ENCODE peak calls at places on chromosomes 3 and 15, in five cellular contexts. Y is heart right ventricle, R is H1, K is left ventricle myocardium inferior, L is vagina. E is an unnamed sample.
A peak's percentile ranks its signal among the peaks of the same experiment; 100 is the strongest.

GRCh38 chr3:12750223-12750622 is 8.8 kb downstream of the TMEM40 start:
- DNase-seq in Y (peak; percentile 55), R (no peak), K (peak; percentile 55), L (no peak), E (no peak)

GRCh38 chr3:120103276-120103675 is 9.0 kb upstream of the GSK3B start:
- DNase-seq in Y (no peak), R (no peak), K (no peak), L (no peak), E (no peak)

GRCh38 chr3:119428538-119428937 is 34.9 kb downstream of the TMEM39A start:
- DNase-seq in Y (no peak), R (no peak), K (no peak), L (no peak), E (peak; percentile 25)

GRCh38 chr3:172201136-172201989 is 162.0 kb downstream of the FNDC3B start:
- DNase-seq in Y (peak; percentile 92), R (no peak), K (peak; percentile 89), L (no peak), E (no peak)

GRCh38 chr3:42503251-42503924 is 945 bp downstream of the VIPR1 start:
- DNase-seq in Y (peak; percentile 1), R (no peak), K (no peak), L (no peak), E (no peak)

GRCh38 chr3:11074441-11074840 is 79.9 kb upstream of the HRH1 start:
- DNase-seq in Y (no peak), R (no peak), K (no peak), L (no peak), E (no peak)

GRCh38 chr3:173258721-173259120 is 117.7 kb upstream of the SPATA16 start:
- DNase-seq in Y (no peak), R (no peak), K (no peak), L (no peak), E (no peak)

GRCh38 chr3:46935168-46935858 is 41.2 kb downstream of the CCDC12 start:
- DNase-seq in Y (peak; percentile 89), R (no peak), K (peak; percentile 83), L (no peak), E (peak; percentile 68)

GRCh38 chr3:183148056-183148455 is 14.5 kb downstream of the LAMP3 start:
- DNase-seq in Y (no peak), R (no peak), K (no peak), L (no peak), E (no peak)

GRCh38 chr3:138474163-138474562 is 39.7 kb downstream of the ESYT3 start:
- DNase-seq in Y (no peak), R (no peak), K (no peak), L (peak; percentile 92), E (no peak)

GRCh38 chr15:31372635-31373091 is 46.0 kb downstream of the KLF13 start:
- DNase-seq in Y (peak; percentile 79), R (peak; percentile 59), K (peak; percentile 87), L (no peak), E (no peak)

GRCh38 chr3:52172262-52172757 is 18.1 kb upstream of the POC1A start:
- DNase-seq in Y (no peak), R (no peak), K (no peak), L (no peak), E (no peak)

GRCh38 chr3:196998966-196999760 is 30.5 kb downstream of the MELTF start:
- DNase-seq in Y (no peak), R (no peak), K (peak; percentile 9), L (no peak), E (no peak)

GRCh38 chr3:130480736-130481135 is 36.2 kb upstream of the COL6A6 start:
- DNase-seq in Y (peak; percentile 12), R (no peak), K (no peak), L (no peak), E (peak; percentile 35)

GRCh38 chr3:140093742-140094141 is 158.8 kb downstream of the CLSTN2 start:
- DNase-seq in Y (peak; percentile 81), R (no peak), K (peak; percentile 33), L (no peak), E (no peak)

GRCh38 chr15:90043611-90044010 is 42.5 kb downstream of the ZNF710 start:
- DNase-seq in Y (no peak), R (no peak), K (no peak), L (no peak), E (no peak)

GRCh38 chr3:168249048-168249538 is 153.4 kb upstream of the GOLIM4 start:
- DNase-seq in Y (no peak), R (no peak), K (no peak), L (no peak), E (no peak)

GRCh38 chr15:98760112-98760826 is 111.9 kb downstream of the IGF1R start:
- DNase-seq in Y (peak; percentile 36), R (no peak), K (peak; percentile 52), L (no peak), E (no peak)

GRCh38 chr15:58457466-58457965 is 25.7 kb downstream of the LIPC start:
- DNase-seq in Y (no peak), R (no peak), K (no peak), L (no peak), E (no peak)

GRCh38 chr3:187945374-187945773 is 200.1 kb upstream of the BCL6 start:
- DNase-seq in Y (no peak), R (no peak), K (no peak), L (no peak), E (no peak)

GRCh38 chr3:16810013-16810412 is 74.7 kb upstream of the PLCL2 start:
- DNase-seq in Y (no peak), R (no peak), K (no peak), L (no peak), E (no peak)

GRCh38 chr3:79473993-79474392 is 293.8 kb downstream of the ROBO1 start:
- DNase-seq in Y (no peak), R (no peak), K (no peak), L (no peak), E (no peak)

GRCh38 chr3:10336761-10337160 is 15.8 kb upstream of the SEC13 start:
- DNase-seq in Y (no peak), R (no peak), K (no peak), L (no peak), E (no peak)

DNA sequence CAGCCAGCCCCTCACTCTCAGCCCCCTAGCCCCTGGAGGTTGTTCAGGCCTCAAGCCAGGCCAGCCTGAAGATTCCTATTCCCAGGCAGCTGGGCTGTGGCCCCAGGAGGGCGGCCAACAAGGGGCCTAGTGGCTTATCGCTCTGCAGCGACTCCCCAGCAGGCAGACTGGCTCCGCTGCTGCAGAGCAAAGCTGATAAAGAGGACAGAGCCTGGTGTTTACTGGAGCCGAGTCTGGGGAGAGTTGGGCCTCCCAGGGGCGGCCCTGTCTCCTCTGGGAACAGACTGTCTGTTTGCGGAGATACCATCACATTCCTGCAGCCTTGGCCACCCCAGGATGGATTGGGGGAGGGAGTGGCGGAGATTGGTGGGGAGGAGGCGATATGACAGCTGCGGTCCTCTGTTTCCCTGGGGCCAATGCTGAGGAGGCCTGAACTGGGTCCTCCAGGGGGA is 22.4 kb upstream of the SMAD6 start:
- DNase-seq in Y (peak; percentile 40), R (peak; percentile 71), K (peak; percentile 52), L (no peak), E (no peak)
- H3K27ac ChIP-seq in Y (peak overlapping the region; percentile 31), R (no peak overlapping the region), K (peak overlapping the region; percentile 79), L (no peak overlapping the region), E (no peak overlapping the region)

GRCh38 chr3:159144891-159145290 is 343.0 kb downstream of the MFSD1 start:
- DNase-seq in Y (no peak), R (no peak), K (no peak), L (no peak), E (no peak)
- H3K27me3 ChIP-seq in Y (no peaks in the 10 kb centered on the region), R (no peaks in the 10 kb centered on the region), K (no peaks in the 10 kb centered on the region), L (no peaks in the 10 kb centered on the region), E (no peaks in the 10 kb centered on the region)

GRCh38 chr3:49880581-49881328 is 11.0 kb upstream of the CAMKV start:
- DNase-seq in Y (no peak), R (peak; percentile 81), K (no peak), L (no peak), E (no peak)
- H3K4me3 ChIP-seq in Y (no peak overlapping the region), R (peak overlapping the region; percentile 40), K (no peak overlapping the region), L (no peak overlapping the region), E (no peak overlapping the region)

GRCh38 chr3:124600765-124601164 is 129.5 kb upstream of the UMPS start:
- DNase-seq in Y (no peak), R (no peak), K (no peak), L (no peak), E (no peak)
- H3K27ac ChIP-seq in Y (peak overlapping the region; percentile 46), R (no peak overlapping the region), K (peak overlapping the region; percentile 84), L (no peak overlapping the region), E (no peak overlapping the region)

DNA sequence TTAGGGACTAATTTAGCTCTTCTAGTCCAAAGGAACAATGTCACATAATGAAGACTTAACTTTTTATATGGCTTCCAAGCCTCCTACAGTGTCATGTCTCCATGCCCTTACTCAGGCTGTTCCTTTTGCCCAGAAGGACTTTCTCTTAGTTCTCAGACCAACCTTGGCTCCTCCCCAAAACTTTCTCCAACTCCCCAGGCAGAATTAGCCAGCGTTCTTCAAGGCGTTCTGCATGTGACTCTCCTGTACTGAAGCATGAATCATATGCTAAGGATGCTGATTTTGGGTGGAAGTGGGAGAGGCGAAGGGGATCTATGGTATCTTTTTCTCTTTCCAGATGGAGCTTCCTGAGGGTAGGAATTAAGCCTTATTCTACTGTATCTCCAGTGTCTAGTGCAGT is 335.1 kb upstream of the ICE2 start:
- DNase-seq in Y (no peak), R (no peak), K (no peak), L (no peak), E (no peak)
- H3K27me3 ChIP-seq in Y (no peaks in the 10 kb centered on the region), R (no peaks in the 10 kb centered on the region), K (no peaks in the 10 kb centered on the region), L (no peaks in the 10 kb centered on the region), E (no peaks in the 10 kb centered on the region)

GRCh38 chr3:45509038-45509767 is 85.3 kb upstream of the LIMD1 start:
- DNase-seq in Y (no peak), R (no peak), K (no peak), L (no peak), E (peak; percentile 22)
- H3K4me3 ChIP-seq in Y (no peak overlapping the region), R (peak overlapping the region; percentile 1), K (no peak overlapping the region), L (no peak overlapping the region), E (no peak overlapping the region)

DNA sequence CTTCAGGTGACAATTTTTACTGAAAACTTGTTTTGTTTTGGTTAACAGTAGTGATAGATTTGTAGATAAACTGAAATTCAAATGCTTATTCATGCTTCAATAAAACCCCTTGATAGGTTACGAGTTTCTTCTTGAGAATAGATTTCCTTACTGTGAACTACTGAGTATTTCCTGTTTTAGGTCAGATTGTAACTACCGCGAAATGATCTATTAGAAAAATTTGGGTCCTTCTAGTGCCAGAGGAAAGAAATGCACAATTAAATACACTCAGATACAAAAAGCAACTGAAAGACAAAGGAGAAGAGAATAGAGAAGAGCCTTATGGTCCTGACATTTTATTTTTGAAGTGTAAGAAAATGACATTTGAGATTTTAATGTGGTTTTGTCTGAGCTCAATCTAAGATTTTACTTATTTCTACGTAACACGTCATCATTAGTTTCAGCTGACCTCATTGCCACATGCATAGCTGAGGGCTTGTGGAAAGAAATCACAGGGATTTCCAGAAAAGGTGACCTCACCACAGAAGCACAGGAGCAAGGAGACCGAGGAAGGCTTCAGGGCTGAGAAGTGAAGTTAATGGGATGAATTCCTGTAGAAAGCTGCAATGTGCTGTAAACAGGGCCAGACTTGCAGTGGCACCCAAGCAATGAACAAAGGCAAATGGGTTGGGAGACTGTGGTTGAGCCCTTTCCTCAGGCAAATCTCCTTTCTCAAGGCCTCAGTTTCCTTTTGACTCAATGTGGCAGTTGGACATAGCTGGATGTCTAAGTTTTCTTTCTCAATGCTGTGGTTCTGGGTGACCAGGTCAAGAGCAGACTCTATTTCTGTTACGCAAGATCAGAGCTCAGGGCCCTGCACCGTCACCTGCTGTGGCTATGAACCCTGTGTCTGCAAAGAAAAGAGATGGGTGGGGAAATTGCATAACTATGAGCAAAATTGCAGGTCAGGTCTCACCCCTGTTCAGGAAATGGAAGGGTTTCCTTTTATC is 252.0 kb upstream of the TBL1XR1 start:
- DNase-seq in Y (no peak), R (no peak), K (no peak), L (no peak), E (no peak)
- H3K27ac ChIP-seq in Y (peak overlapping the region; percentile 66), R (no peak overlapping the region), K (no peak overlapping the region), L (peak overlapping the region; percentile 49), E (no peak overlapping the region)

GRCh38 chr3:8210752-8211405 is 290.7 kb upstream of the LMCD1 start:
- DNase-seq in Y (no peak), R (no peak), K (no peak), L (no peak), E (no peak)
- H3K27me3 ChIP-seq in Y (no peaks in the 10 kb centered on the region), R (no peaks in the 10 kb centered on the region), K (no peaks in the 10 kb centered on the region), L (no peaks in the 10 kb centered on the region), E (no peaks in the 10 kb centered on the region)

E was measured in iPS DF 6.9.